ENCODE peak calls at places on chromosome 12, in ten cellular contexts. W is endothelial cell of umbilical vein; O is GM12865; R is CD8-positive, alpha-beta memory T cell; H is right atrium auricular region; M is GM23338; J is AG04450; N is lower lobe of right lung; L is upper lobe of right lung; D is body of pancreas. S is an unnamed sample.

GRCh38 chr12:84697141-84697540 is 215.5 kb downstream of the SLC6A15 start:
- DNase-seq in W (no peak), O (no peak), R (no peak), H (no peak), M (no peak), J (no peak), N (no peak), L (no peak), D (no peak), S (no peak)

GRCh38 chr12:4355843-4356327 is 23.6 kb downstream of the FGF23 start:
- DNase-seq in W (peak; percentile 19), O (peak; percentile 72), R (peak; percentile 3), H (no peak), M (peak; percentile 89), J (no peak), N (peak; percentile 49), L (no peak), D (peak; percentile 19), S (peak; percentile 72)

GRCh38 chr12:70608184-70608583 is 29.0 kb downstream of the PTPRB start:
- DNase-seq in W (no peak), O (no peak), R (no peak), H (no peak), M (no peak), J (no peak), N (no peak), L (no peak), D (no peak), S (no peak)

GRCh38 chr12:116434155-116435065 is 124.8 kb upstream of the MAP1LC3B2 start:
- DNase-seq in W (peak; percentile 59), O (no peak), R (no peak), H (peak; percentile 92), M (peak; percentile 80), J (peak; percentile 79), N (peak; percentile 87), L (peak; percentile 91), D (peak; percentile 57), S (peak; percentile 80)

GRCh38 chr12:121925361-121925725 is 7.0 kb downstream of the CFAP251 start:
- DNase-seq in W (peak; percentile 50), O (no peak), R (no peak), H (no peak), M (no peak), J (no peak), N (no peak), L (no peak), D (no peak), S (no peak)

GRCh38 chr12:3076730-3077571 is at the start of gene TSPAN9:
- DNase-seq in W (peak; percentile 71), O (peak; percentile 51), R (peak; percentile 59), H (peak; percentile 74), M (peak; percentile 76), J (no peak), N (peak; percentile 87), L (peak; percentile 91), D (peak; percentile 84), S (peak; percentile 30)

GRCh38 chr12:97575792-97576191 is 113.2 kb downstream of the RMST start:
- DNase-seq in W (no peak), O (no peak), R (no peak), H (no peak), M (no peak), J (no peak), N (no peak), L (no peak), D (no peak), S (no peak)

GRCh38 chr12:91732086-91732485 is 413.6 kb downstream of the BTG1 start:
- DNase-seq in W (no peak), O (no peak), R (no peak), H (no peak), M (no peak), J (no peak), N (no peak), L (no peak), D (no peak), S (no peak)

GRCh38 chr12:6042447-6042846 is 82.0 kb downstream of the VWF start:
- DNase-seq in W (no peak), O (no peak), R (no peak), H (no peak), M (no peak), J (no peak), N (no peak), L (no peak), D (no peak), S (no peak)

GRCh38 chr12:19915392-19916192 is 452.7 kb upstream of the PDE3A start:
- DNase-seq in W (peak; percentile 85), O (peak; percentile 63), R (no peak), H (no peak), M (peak; percentile 68), J (no peak), N (no peak), L (no peak), D (no peak), S (peak; percentile 60)

GRCh38 chr12:113882690-113883089 is 83.4 kb downstream of the RBM19 start:
- DNase-seq in W (no peak), O (no peak), R (no peak), H (no peak), M (no peak), J (no peak), N (no peak), L (no peak), D (no peak), S (no peak)

GRCh38 chr12:116265361-116266128 is 11.9 kb downstream of the MED13L start:
- DNase-seq in W (no peak), O (no peak), R (no peak), H (no peak), M (no peak), J (no peak), N (no peak), L (no peak), D (no peak), S (no peak)

GRCh38 chr12:85866929-85867776 is 6.9 kb upstream of the NTS start:
- DNase-seq in W (peak; percentile 81), O (peak; percentile 58), R (no peak), H (no peak), M (peak; percentile 76), J (peak; percentile 13), N (no peak), L (no peak), D (peak; percentile 52), S (peak; percentile 70)

GRCh38 chr12:53424626-53425514 is 1.2 kb downstream of the AMHR2 start:
- DNase-seq in W (no peak), O (no peak), R (no peak), H (no peak), M (no peak), J (no peak), N (no peak), L (no peak), D (peak; percentile 59), S (no peak)

GRCh38 chr12:53428741-53429140 is 5.1 kb downstream of the AMHR2 start:
- DNase-seq in W (no peak), O (no peak), R (no peak), H (no peak), M (no peak), J (no peak), N (no peak), L (no peak), D (no peak), S (no peak)

GRCh38 chr12:53427905-53428594 is 4.4 kb downstream of the AMHR2 start:
- DNase-seq in W (no peak), O (peak; percentile 16), R (no peak), H (no peak), M (no peak), J (peak; percentile 70), N (no peak), L (no peak), D (no peak), S (no peak)

GRCh38 chr12:53423597-53423996 is at the start of gene AMHR2:
- DNase-seq in W (no peak), O (no peak), R (no peak), H (no peak), M (no peak), J (no peak), N (no peak), L (no peak), D (no peak), S (no peak)

DNA sequence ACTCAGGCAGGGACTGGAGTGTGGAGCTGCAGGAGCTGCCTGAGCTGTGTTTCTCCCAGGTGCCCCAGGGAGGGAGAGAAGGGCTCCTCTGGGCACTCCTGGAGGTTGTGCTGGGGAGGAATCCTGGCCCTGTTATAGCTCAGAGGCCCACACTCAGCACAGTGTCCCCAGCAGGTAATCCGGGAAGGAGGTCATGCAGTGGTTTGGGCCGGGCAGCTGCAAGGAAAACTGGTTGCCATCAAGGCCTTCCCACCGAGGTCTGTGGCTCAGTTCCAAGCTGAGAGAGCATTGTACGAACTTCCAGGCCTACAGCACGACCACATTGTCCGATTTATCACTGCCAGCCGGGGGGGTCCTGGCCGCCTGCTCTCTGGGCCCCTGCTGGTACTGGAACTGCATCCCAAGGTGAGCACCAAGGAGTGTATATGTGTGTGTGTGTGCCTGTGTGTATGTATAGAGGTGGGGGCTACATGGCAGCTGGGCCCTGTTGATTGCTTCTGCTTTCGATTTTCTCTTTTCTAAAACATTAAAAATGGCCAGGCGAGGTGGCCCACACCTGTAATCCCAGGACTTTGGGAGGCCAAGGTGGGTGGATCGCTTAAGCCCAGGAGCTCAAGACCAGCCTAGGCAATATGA is 2.0 kb downstream of the AMHR2 start:
- DNase-seq in W (no peak), O (no peak), R (no peak), H (no peak), M (no peak), J (no peak), N (no peak), L (no peak), D (peak; percentile 35), S (no peak)
- H3K4me3 ChIP-seq in W (no peak overlapping the region), O (no peak overlapping the region), R (no peak overlapping the region), H (no peak overlapping the region), M (no peak overlapping the region), J (no peak overlapping the region), N (no peak overlapping the region), L (no peak overlapping the region), D (no peak overlapping the region), S (no peak overlapping the region)

GRCh38 chr12:28817524-28817923 is 331.6 kb upstream of the FAR2 start:
- DNase-seq in W (no peak), O (no peak), R (no peak), H (no peak), M (peak; percentile 16), J (no peak), N (no peak), L (no peak), D (no peak), S (no peak)
- H3K4me3 ChIP-seq in W (no peak overlapping the region), O (no peak overlapping the region), R (no peak overlapping the region), H (no peak overlapping the region), M (no peak overlapping the region), J (no peak overlapping the region), N (no peak overlapping the region), L (no peak overlapping the region), D (no peak overlapping the region), S (no peak overlapping the region)

DNA sequence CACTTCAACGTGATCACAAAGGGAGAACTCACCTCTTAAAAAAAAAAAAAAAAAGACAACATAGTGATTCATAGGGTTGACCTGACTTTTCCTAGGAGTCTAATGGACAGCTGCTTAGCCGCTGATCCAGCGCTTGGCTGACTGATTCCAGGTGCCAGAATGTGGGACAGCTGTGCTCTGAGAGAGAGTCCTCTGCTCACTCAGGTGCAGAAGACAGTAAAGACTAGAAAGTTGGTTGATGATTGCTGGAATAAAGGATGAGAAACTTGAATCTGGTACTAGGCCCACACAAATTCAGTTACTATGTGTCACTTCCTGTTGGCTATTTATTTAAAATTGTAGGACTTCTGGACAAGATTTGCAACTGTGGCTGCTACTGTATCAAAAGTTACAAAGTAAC is 229.4 kb downstream of the CHST11 start:
- DNase-seq in W (peak; percentile 64), O (no peak), R (no peak), H (no peak), M (no peak), J (no peak), N (no peak), L (no peak), D (no peak), S (peak; percentile 53)
- H3K4me3 ChIP-seq in W (no peak overlapping the region), O (no peak overlapping the region), R (no peak overlapping the region), H (no peak overlapping the region), M (no peak overlapping the region), J (no peak overlapping the region), N (no peak overlapping the region), L (no peak overlapping the region), D (no peak overlapping the region), S (no peak overlapping the region)

GRCh38 chr12:52924764-52925716 is 20.2 kb upstream of the KRT8 start:
- DNase-seq in W (peak; percentile 91), O (no peak), R (no peak), H (no peak), M (no peak), J (peak; percentile 62), N (no peak), L (no peak), D (peak; percentile 41), S (no peak)
- H3K4me3 ChIP-seq in W (no peak overlapping the region), O (no peak overlapping the region), R (no peak overlapping the region), H (no peak overlapping the region), M (no peak overlapping the region), J (no peak overlapping the region), N (no peak overlapping the region), L (no peak overlapping the region), D (no peak overlapping the region), S (no peak overlapping the region)